ENCODE peak calls at places on chromosomes 11 and 22, in eight cellular contexts. S is cardiac muscle cell, E is vagina, Y is uterus, J is HAP-1, I is tibial nerve, N is right lobe of liver, R is MM.1S. K is an unnamed sample.
A peak's percentile ranks its signal among the peaks of the same experiment; 100 is the strongest.

GRCh38 chr11:117492578-117493251 is 165.1 kb downstream of the CEP164 start:
- DNase-seq in S (no peak), N (no peak), R (no peak), Y (no peak), E (no peak), I (no peak), J (no peak), K (no peak)

GRCh38 chr22:23763579-23764331 is 965 bp downstream of the C22orf15 start:
- DNase-seq in N (no peak), R (no peak), Y (no peak), S (no peak), E (no peak), J (no peak), I (no peak), K (no peak)

GRCh38 chr22:39220450-39220849 is 24.3 kb downstream of the PDGFB start:
- DNase-seq in N (no peak), I (no peak), E (no peak), J (no peak), R (no peak), S (no peak), Y (no peak), K (no peak)

GRCh38 chr11:65026810-65027209 is 429 bp upstream of the SNX15 start:
- DNase-seq in E (no peak), N (no peak), J (no peak), R (no peak), I (no peak), Y (no peak), S (no peak), K (no peak)

GRCh38 chr11:103683581-103683980 is 352.9 kb upstream of the DDI1 start:
- DNase-seq in N (no peak), R (no peak), J (no peak), I (no peak), Y (no peak), E (no peak), S (peak; percentile 51), K (no peak)

GRCh38 chr11:110044226-110044968 is 48.8 kb upstream of the ZC3H12C start:
- DNase-seq in Y (no peak), I (no peak), R (no peak), S (no peak), J (no peak), N (no peak), E (no peak), K (no peak)

GRCh38 chr22:35434061-35434750 is 34.3 kb downstream of the MCM5 start:
- DNase-seq in E (no peak), R (no peak), Y (no peak), I (no peak), S (no peak), J (no peak), N (no peak), K (no peak)

GRCh38 chr11:115199501-115199900 is 304.7 kb downstream of the CADM1 start:
- DNase-seq in E (no peak), R (no peak), J (no peak), N (no peak), Y (no peak), S (no peak), I (no peak), K (no peak)

GRCh38 chr11:11607772-11608171 is 14.0 kb downstream of the GALNT18 start:
- DNase-seq in J (no peak), S (no peak), N (no peak), Y (no peak), R (no peak), I (no peak), E (no peak), K (no peak)

GRCh38 chr11:11297578-11297977 is 55.5 kb downstream of the CSNK2A3 start:
- DNase-seq in R (no peak), J (no peak), I (no peak), N (no peak), S (no peak), E (no peak), Y (no peak), K (no peak)

GRCh38 chr11:126655807-126656128 is 300.3 kb downstream of the ST3GAL4 start:
- DNase-seq in N (no peak), S (peak; percentile 21), Y (no peak), E (no peak), I (no peak), R (no peak), J (no peak), K (no peak)

GRCh38 chr11:21561589-21561988 is 631.3 kb upstream of the ANO5 start:
- DNase-seq in S (no peak), Y (no peak), R (no peak), E (no peak), N (no peak), J (no peak), I (no peak), K (no peak)

GRCh38 chr11:65653229-65654225 is 9.2 kb downstream of the RELA start:
- DNase-seq in N (no peak), S (peak; percentile 35), Y (peak; percentile 35), I (no peak), J (no peak), E (no peak), R (no peak), K (no peak)

GRCh38 chr11:17606206-17607082 is 59.4 kb downstream of the OTOG start:
- DNase-seq in J (no peak), I (no peak), R (no peak), E (peak; percentile 58), Y (no peak), N (no peak), S (no peak), K (no peak)

DNA sequence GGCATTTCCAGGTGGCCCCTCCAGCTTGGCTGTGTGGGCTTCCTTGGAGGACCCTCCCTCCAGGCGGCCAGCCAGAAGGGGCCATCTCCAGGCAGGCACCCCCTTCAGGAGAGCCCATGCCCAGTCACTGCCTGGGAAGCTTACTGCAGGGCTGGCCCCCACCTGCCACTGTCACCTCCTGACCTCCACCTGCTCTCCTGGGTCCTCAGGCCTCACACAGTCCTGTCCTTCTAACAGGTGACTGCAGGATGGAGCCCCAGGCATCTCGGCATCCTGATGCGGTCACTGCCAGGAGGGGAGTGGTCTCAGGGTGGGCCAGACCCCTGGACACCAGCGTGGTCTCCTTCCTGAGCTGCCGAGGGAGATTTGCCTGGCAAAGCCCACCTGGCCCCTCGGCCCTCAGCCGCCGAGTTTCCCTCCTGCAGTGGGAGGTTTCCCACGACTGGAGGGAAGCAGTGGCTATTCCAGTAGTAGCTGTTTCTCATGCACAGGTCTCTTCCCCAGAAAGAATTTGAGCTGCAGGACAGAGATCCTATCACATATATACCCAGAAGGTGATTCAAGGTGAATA is 13.0 kb downstream of the TBX1 start:
- DNase-seq in J (no peak), R (no peak), S (no peak), E (no peak), Y (no peak), I (no peak), N (peak; percentile 47), K (no peak)
- H3K4me1 ChIP-seq in J (peaks cover 6% of the 10 kb centered on the region), R (no peaks in the 10 kb centered on the region), S (peaks cover 2% of the 10 kb centered on the region), E (no peaks in the 10 kb centered on the region), Y (no peaks in the 10 kb centered on the region), I (peaks cover 13% of the 10 kb centered on the region), N (no peaks in the 10 kb centered on the region), K (no peaks in the 10 kb centered on the region)

GRCh38 chr22:49166211-49166610 is 661.5 kb downstream of the BRD1 start:
- DNase-seq in Y (no peak), S (no peak), I (no peak), J (no peak), E (no peak), R (no peak), N (peak; percentile 33), K (no peak)

GRCh38 chr22:49166746-49167145 is 660.9 kb downstream of the BRD1 start:
- DNase-seq in N (peak; percentile 20), J (no peak), S (no peak), I (no peak), R (no peak), E (no peak), Y (no peak), K (no peak)

GRCh38 chr22:49170053-49170452 is 657.6 kb downstream of the BRD1 start:
- DNase-seq in S (no peak), N (no peak), E (no peak), Y (no peak), J (no peak), I (no peak), R (no peak), K (no peak)

GRCh38 chr22:49169074-49169744 is 658.5 kb downstream of the BRD1 start:
- DNase-seq in S (no peak), R (no peak), I (no peak), N (peak; percentile 37), Y (no peak), E (no peak), J (no peak), K (no peak)

DNA sequence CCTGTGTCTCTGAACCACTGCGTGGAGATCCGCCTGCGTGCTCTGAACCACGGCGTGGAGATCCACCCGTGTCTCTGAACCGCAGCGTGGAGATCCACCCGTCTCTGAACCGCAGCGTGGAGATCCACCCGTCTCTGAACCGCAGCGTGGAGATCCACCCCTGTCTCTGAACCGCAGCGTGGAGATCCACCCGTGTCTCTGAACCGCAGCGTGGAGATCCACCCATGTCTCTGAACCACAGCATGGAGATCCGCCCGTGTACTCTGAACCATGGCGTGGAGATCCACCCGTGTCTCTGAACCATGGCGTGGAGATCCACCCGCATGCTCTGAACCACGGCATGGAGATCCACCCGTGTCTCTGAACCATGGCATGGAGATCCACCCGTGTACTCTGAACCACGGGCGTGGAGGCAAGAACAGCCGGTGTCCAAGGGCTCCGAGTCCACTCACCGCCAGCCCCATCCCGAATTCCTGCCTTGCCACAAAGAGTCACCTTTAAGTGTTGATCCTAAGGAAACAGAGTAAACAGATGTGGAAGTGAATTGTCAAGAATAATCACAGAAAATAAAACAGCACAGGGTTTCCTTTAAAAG is 659.4 kb downstream of the BRD1 start:
- DNase-seq in N (peak; percentile 35), S (no peak), E (no peak), R (no peak), I (no peak), Y (no peak), J (no peak), K (no peak)
- H3K9me3 ChIP-seq in N (no peaks in the 10 kb centered on the region), S (no peaks in the 10 kb centered on the region), E (no peaks in the 10 kb centered on the region), R (no peaks in the 10 kb centered on the region), I (no peaks in the 10 kb centered on the region), Y (no peaks in the 10 kb centered on the region), J (no peaks in the 10 kb centered on the region), K (no peaks in the 10 kb centered on the region)

GRCh38 chr11:61025819-61026120 is 54.3 kb downstream of the CD6 start:
- DNase-seq in E (no peak), Y (no peak), N (no peak), I (no peak), R (no peak), J (no peak), S (no peak), K (no peak)
- H3K4me1 ChIP-seq in E (no peaks in the 10 kb centered on the region), Y (no peaks in the 10 kb centered on the region), N (no peaks in the 10 kb centered on the region), I (peaks cover 4% of the 10 kb centered on the region), R (no peaks in the 10 kb centered on the region), J (no peaks in the 10 kb centered on the region), S (peaks cover 12% of the 10 kb centered on the region), K (no peaks in the 10 kb centered on the region)

DNA sequence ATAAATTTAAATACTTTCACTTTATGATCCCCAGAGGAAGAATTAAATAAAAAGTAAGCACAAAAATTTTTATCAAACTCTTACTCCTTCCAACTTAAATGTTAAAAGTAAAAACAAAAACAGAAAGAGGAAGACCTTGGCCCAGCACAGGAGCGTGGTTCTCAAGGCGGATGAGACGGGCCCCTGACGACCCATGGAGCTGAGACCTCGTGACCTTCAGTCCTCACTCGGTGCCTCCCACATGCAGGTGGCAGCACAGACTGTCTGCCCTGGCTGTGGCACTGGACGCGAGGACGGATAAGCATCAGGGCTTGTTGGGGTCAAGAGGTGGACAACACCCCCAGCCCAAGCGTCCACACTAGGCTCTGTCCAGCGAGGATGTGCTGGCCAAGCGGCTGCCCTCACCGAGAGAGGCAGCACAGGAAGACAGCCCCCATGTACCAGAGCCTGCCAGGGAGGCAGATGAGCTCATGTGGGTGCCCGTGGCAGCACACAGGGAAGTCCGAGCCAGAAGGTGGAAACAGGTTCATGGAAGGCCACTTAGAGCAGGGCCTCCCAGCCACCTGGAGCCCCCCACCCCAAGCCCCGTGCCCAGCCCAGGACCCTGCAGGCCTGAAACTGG is 1389.8 kb downstream of the TBC1D22A start:
- DNase-seq in I (no peak), S (no peak), N (no peak), J (no peak), Y (no peak), R (no peak), E (no peak), K (no peak)
- H3K9me3 ChIP-seq in I (no peaks in the 10 kb centered on the region), S (no peaks in the 10 kb centered on the region), N (no peaks in the 10 kb centered on the region), J (no peaks in the 10 kb centered on the region), Y (no peaks in the 10 kb centered on the region), R (no peaks in the 10 kb centered on the region), E (no peaks in the 10 kb centered on the region), K (no peaks in the 10 kb centered on the region)

K was measured in tibial artery.